ENCODE peak calls at places on chromosomes 16 and 17, in ten cellular contexts. Y is heart right ventricle; A is gastrocnemius medialis; H is A673; Q is GM12864; E is Panc1; V is upper lobe of right lung; R is cardiac fibroblast; M is right atrium auricular region; P is CD8-positive, alpha-beta T cell. Z is an unnamed sample.

GRCh38 chr17:43020030-43020621 is 2.1 kb downstream of the VAT1 start:
- DNase-seq in A (no peak), M (no peak), Q (no peak), Y (no peak), R (peak; percentile 32), E (no peak), P (no peak), H (no peak), V (no peak), Z (no peak)

GRCh38 chr16:89022051-89022836 is 45.2 kb upstream of the CBFA2T3 start:
- DNase-seq in Q (no peak), R (no peak), A (no peak), H (no peak), M (no peak), P (no peak), Y (no peak), V (peak; percentile 35), E (no peak), Z (no peak)

GRCh38 chr17:45411348-45412105 is 21.1 kb downstream of the ARHGAP27 start:
- DNase-seq in R (no peak), V (no peak), H (no peak), Y (no peak), E (no peak), P (no peak), M (no peak), Q (no peak), A (peak; percentile 54), Z (no peak)

GRCh38 chr17:81651692-81652091 is 4.7 kb downstream of the PDE6G start:
- DNase-seq in Q (no peak), M (no peak), E (no peak), Y (no peak), V (no peak), H (no peak), R (peak; percentile 94), A (no peak), P (no peak), Z (no peak)

GRCh38 chr16:79756571-79756970 is 156.0 kb upstream of the MAF start:
- DNase-seq in Y (no peak), Q (no peak), P (no peak), M (no peak), E (no peak), A (no peak), V (no peak), R (no peak), H (no peak), Z (no peak)

GRCh38 chr17:43572368-43572980 is 26.3 kb upstream of the ETV4 start:
- DNase-seq in V (no peak), Y (no peak), Q (no peak), M (no peak), E (no peak), A (no peak), P (no peak), H (no peak), R (no peak), Z (no peak)

GRCh38 chr17:21375757-21376584 is at the start of gene KCNJ12:
- DNase-seq in Q (no peak), M (no peak), P (no peak), H (peak; percentile 48), R (peak; percentile 14), Y (peak; percentile 58), V (no peak), E (no peak), A (peak; percentile 44), Z (no peak)

GRCh38 chr16:47987136-47987535 is 168.7 kb downstream of the ABCC12 start:
- DNase-seq in H (no peak), E (no peak), R (no peak), V (no peak), A (no peak), Y (no peak), M (no peak), P (no peak), Q (no peak), Z (no peak)

GRCh38 chr17:5530265-5530782 is 44.0 kb downstream of the MIS12 start:
- DNase-seq in E (no peak), A (no peak), R (no peak), V (peak; percentile 35), Q (no peak), Y (no peak), P (no peak), H (no peak), M (no peak), Z (no peak)

GRCh38 chr17:82372591-82373452 is 1.3 kb downstream of the UTS2R start:
- DNase-seq in M (no peak), Q (no peak), E (no peak), R (no peak), Y (no peak), V (no peak), H (peak; percentile 62), P (no peak), A (no peak), Z (no peak)

GRCh38 chr17:76844485-76844829 is 23.7 kb upstream of the MGAT5B start:
- DNase-seq in Y (no peak), A (no peak), P (no peak), M (no peak), E (no peak), Q (no peak), V (no peak), R (no peak), H (peak; percentile 83), Z (no peak)

GRCh38 chr17:76840884-76841775 is 27.1 kb upstream of the MGAT5B start:
- DNase-seq in Y (no peak), H (peak; percentile 70), M (no peak), V (no peak), Q (no peak), A (no peak), P (no peak), E (no peak), R (peak; percentile 11), Z (no peak)

GRCh38 chr17:76840443-76840767 is 27.8 kb upstream of the MGAT5B start:
- DNase-seq in Y (no peak), V (no peak), H (no peak), P (no peak), M (no peak), Q (no peak), A (no peak), E (no peak), R (no peak), Z (no peak)

GRCh38 chr17:76843703-76844484 is 24.3 kb upstream of the MGAT5B start:
- DNase-seq in P (no peak), A (no peak), M (no peak), H (peak; percentile 61), R (peak; percentile 28), Q (no peak), Y (no peak), E (no peak), V (no peak), Z (no peak)

GRCh38 chr17:76841776-76842405 is 26.3 kb upstream of the MGAT5B start:
- DNase-seq in V (no peak), H (peak; percentile 89), R (no peak), Y (no peak), E (no peak), P (no peak), M (no peak), Q (no peak), A (no peak), Z (no peak)
- H3K4me3 ChIP-seq in V (no peak overlapping the region), H (peak overlapping the region; percentile 38), R (no peak overlapping the region), Y (no peak overlapping the region), E (no peak overlapping the region), P (no peak overlapping the region), M (no peak overlapping the region), Q (no peak overlapping the region), A (no peak overlapping the region), Z (no peak overlapping the region)

DNA sequence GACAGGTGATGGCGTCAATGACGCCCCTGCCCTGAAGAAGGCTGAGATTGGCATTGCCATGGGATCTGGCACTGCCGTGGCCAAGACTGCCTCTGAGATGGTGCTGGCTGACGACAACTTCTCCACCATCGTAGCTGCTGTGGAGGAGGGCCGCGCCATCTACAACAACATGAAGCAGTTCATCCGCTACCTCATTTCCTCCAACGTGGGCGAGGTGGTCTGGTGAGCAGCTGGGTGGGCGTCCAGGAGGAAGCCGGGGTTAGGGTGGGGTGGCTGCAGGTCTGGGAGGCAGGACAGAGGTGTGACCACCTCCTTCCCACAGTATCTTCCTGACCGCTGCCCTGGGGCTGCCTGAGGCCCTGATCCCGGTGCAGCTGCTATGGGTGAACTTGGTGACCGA is 23.2 kb downstream of the RABEP2 start:
- DNase-seq in R (no peak), P (no peak), Q (no peak), Y (no peak), E (no peak), M (no peak), V (no peak), H (no peak), A (no peak), Z (no peak)
- TF ChIP-seq CTCF in R (no peak), P (no peak), Q (no peak), Y (no peak), E (no peak), M (no peak), V (no peak), H (no peak), A (no peak), Z (no peak)

DNA sequence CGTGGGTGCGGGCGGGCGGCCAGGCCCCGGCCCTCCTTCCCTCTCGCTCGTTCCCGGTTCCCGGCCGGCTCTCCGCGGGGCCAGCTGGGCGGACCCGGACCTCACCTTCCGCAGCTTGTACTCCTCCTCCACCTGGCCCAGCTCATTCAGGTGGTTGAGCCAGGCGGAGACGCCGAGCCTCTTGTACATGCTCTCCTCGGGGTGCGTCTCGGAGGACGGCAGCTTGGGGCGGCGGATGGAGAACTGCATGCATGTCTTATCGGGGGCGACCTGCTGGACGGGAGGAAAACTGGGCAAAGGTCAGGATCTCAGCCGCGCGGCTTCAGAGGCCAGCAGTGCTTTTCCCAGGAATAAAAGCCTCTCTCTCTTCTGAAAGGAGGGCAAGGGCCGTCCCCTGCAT is 85.4 kb downstream of the TBC1D16 start:
- DNase-seq in V (peak; percentile 61), M (no peak), H (no peak), Y (no peak), E (no peak), R (no peak), Q (no peak), A (no peak), P (no peak), Z (no peak)
- H3K4me3 ChIP-seq in V (no peak overlapping the region), M (no peak overlapping the region), H (peak overlapping the region; percentile 23), Y (no peak overlapping the region), E (no peak overlapping the region), R (no peak overlapping the region), Q (no peak overlapping the region), A (no peak overlapping the region), P (no peak overlapping the region), Z (no peak overlapping the region)

GRCh38 chr16:1689853-1690252 is 11.8 kb downstream of the JPT2 start:
- DNase-seq in A (no peak), Q (no peak), P (no peak), E (no peak), V (no peak), R (no peak), M (no peak), Y (no peak), H (no peak), Z (no peak)

GRCh38 chr16:1688807-1689560 is 10.9 kb downstream of the JPT2 start:
- DNase-seq in E (peak; percentile 89), M (no peak), Y (no peak), A (no peak), V (peak; percentile 78), H (no peak), P (no peak), Q (no peak), R (peak; percentile 87), Z (peak; percentile 95)

GRCh38 chr16:1691956-1692355 is 13.9 kb downstream of the JPT2 start:
- DNase-seq in A (no peak), M (no peak), H (peak; percentile 35), Q (no peak), Y (no peak), E (no peak), V (no peak), R (peak; percentile 93), P (no peak), Z (no peak)

GRCh38 chr16:1690810-1691209 is 12.7 kb downstream of the JPT2 start:
- DNase-seq in Y (no peak), H (no peak), P (no peak), E (no peak), R (no peak), A (no peak), M (no peak), Q (no peak), V (no peak), Z (no peak)

GRCh38 chr16:1691276-1691675 is 13.2 kb downstream of the JPT2 start:
- DNase-seq in Q (no peak), M (no peak), V (no peak), H (no peak), Y (no peak), P (no peak), A (no peak), R (peak; percentile 62), E (no peak), Z (no peak)
- TF ChIP-seq CTCF in Q (no peak), M (no peak), V (no peak), H (no peak), Y (no peak), P (no peak), A (no peak), R (peak; percentile 37), E (no peak), Z (peak; percentile 53)

Z was measured in epithelial cell of proximal tubule.